ENCODE peak calls at places on chromosomes 6 and 20, in four cellular contexts. J, I, R and D are unnamed samples.

GRCh38 chr6:135280375-135281136 is 99.4 kb downstream of the MYB start:
- DNase-seq in J (peak), I (peak), R (no peak), D (no peak)

GRCh38 chr6:50992232-50992631 is 173.6 kb downstream of the TFAP2B start:
- DNase-seq in J (no peak), R (no peak), I (no peak), D (no peak)

GRCh38 chr6:121944361-121944760 is 455.1 kb upstream of the HSF2 start:
- DNase-seq in I (no peak), R (no peak), J (no peak), D (no peak)

GRCh38 chr20:15555913-15556312 is 1017.3 kb downstream of the KIF16B start:
- DNase-seq in R (no peak), I (no peak), J (peak), D (no peak)

GRCh38 chr6:128599036-128599435 is 78.6 kb upstream of the PTPRK start:
- DNase-seq in R (no peak), J (no peak), I (no peak), D (no peak)

GRCh38 chr6:36204068-36204753 is 7.7 kb downstream of the BRPF3 start:
- DNase-seq in R (no peak), J (no peak), I (no peak), D (peak)

GRCh38 chr6:41602422-41602743 is 35.9 kb upstream of the MDFI start:
- DNase-seq in R (no peak), J (no peak), I (no peak), D (no peak)

GRCh38 chr6:45555981-45556771 is 178.4 kb upstream of the SUPT3H start:
- DNase-seq in I (no peak), R (peak), J (no peak), D (no peak)

GRCh38 chr6:166937716-166938115 is 18.6 kb downstream of the RNASET2 start:
- DNase-seq in I (no peak), R (no peak), J (no peak), D (no peak)

GRCh38 chr6:12890171-12890790 is 173.7 kb downstream of the PHACTR1 start:
- DNase-seq in I (peak), R (peak), J (no peak), D (no peak)

GRCh38 chr6:112249489-112249888 is 4.9 kb downstream of the LAMA4 start:
- DNase-seq in R (no peak), I (no peak), J (no peak), D (no peak)

GRCh38 chr6:79601020-79601609 is 30.0 kb upstream of the SH3BGRL2 start:
- DNase-seq in J (no peak), I (no peak), R (peak), D (no peak)

GRCh38 chr20:51094221-51094620 is 71.3 kb upstream of the KCNG1 start:
- DNase-seq in I (no peak), J (no peak), R (no peak), D (no peak)

GRCh38 chr6:109059148-109059547 is 35.5 kb downstream of the SESN1 start:
- DNase-seq in R (peak), I (no peak), J (no peak), D (no peak)

GRCh38 chr20:3239026-3239866 is at the start of gene SLC4A11:
- DNase-seq in R (peak), J (peak), I (peak), D (no peak)

GRCh38 chr20:62804632-62805364 is at the start of gene OGFR:
- DNase-seq in J (peak), R (no peak), I (peak), D (no peak)

GRCh38 chr6:108732101-108732870 is 115.9 kb upstream of the ARMC2 start:
- DNase-seq in R (no peak), J (no peak), I (no peak), D (no peak)

GRCh38 chr20:31605902-31606677 is 1.0 kb downstream of the ID1 start:
- DNase-seq in R (peak), J (peak), I (peak), D (no peak)

GRCh38 chr6:141321486-141322347 is 811.0 kb upstream of the GJE1 start:
- DNase-seq in J (no peak), I (no peak), R (no peak), D (no peak)

GRCh38 chr20:24118781-24119175 is 130.2 kb upstream of the GGTLC1 start:
- DNase-seq in J (peak), I (no peak), R (no peak), D (no peak)

GRCh38 chr6:48978016-48978415 is 485.0 kb downstream of the MMUT start:
- DNase-seq in I (no peak), J (no peak), R (no peak), D (no peak)

GRCh38 chr6:98946877-98947410 is 802 bp downstream of the FBXL4 start:
- DNase-seq in J (peak), R (no peak), I (no peak), D (no peak)

GRCh38 chr6:35547666-35548065 is 35.0 kb upstream of the TULP1 start:
- DNase-seq in I (no peak), R (no peak), J (no peak), D (no peak)

GRCh38 chr20:63846128-63846771 is 15.0 kb upstream of the ABHD16B start:
- DNase-seq in J (peak), I (peak), R (peak), D (no peak)

GRCh38 chr6:168248148-168248620 is 71.4 kb downstream of the DACT2 start:
- DNase-seq in I (no peak), J (no peak), R (peak), D (no peak)

GRCh38 chr6:33453361-33454008 is 891 bp upstream of the ZBTB9 start:
- DNase-seq in I (peak), R (no peak), J (peak), D (no peak)

GRCh38 chr6:166822609-166823008 is 133.7 kb downstream of the RNASET2 start:
- DNase-seq in R (no peak), J (no peak), I (no peak), D (no peak)

GRCh38 chr6:55617272-55617671 is 38.3 kb upstream of the HMGCLL1 start:
- DNase-seq in J (peak), R (peak), I (peak), D (no peak)

GRCh38 chr6:117992856-117993255 is 85.8 kb downstream of the SLC35F1 start:
- DNase-seq in R (no peak), J (no peak), I (no peak), D (no peak)

GRCh38 chr20:50366270-50367103 is 143.7 kb upstream of the PTPN1 start:
- DNase-seq in J (peak), I (no peak), R (peak), D (no peak)

GRCh38 chr6:112906737-112907136 is 559.6 kb downstream of the RFPL4B start:
- DNase-seq in J (peak), R (peak), I (no peak), D (no peak)

GRCh38 chr6:79632580-79632979 is 1.5 kb downstream of the SH3BGRL2 start:
- DNase-seq in I (peak), R (peak), J (no peak), D (no peak)

GRCh38 chr20:51661609-51662178 is 106.5 kb downstream of the ATP9A start:
- DNase-seq in I (no peak), R (peak), J (no peak), D (no peak)

GRCh38 chr20:24465730-24466129 is 3.7 kb upstream of the SYNDIG1 start:
- DNase-seq in R (no peak), J (no peak), I (no peak), D (no peak)

GRCh38 chr20:60056345-60057122 is 98.3 kb downstream of the CDH26 start:
- DNase-seq in R (no peak), J (no peak), I (no peak), D (no peak)

GRCh38 chr6:137870286-137870685 is 3.2 kb downstream of the TNFAIP3 start:
- DNase-seq in R (no peak), J (no peak), I (no peak), D (no peak)

GRCh38 chr6:149567194-149567586 is 1.0 kb downstream of the GINM1 start:
- DNase-seq in J (no peak), I (no peak), R (no peak), D (no peak)

GRCh38 chr6:53273356-53273755 is 75.4 kb downstream of the ELOVL5 start:
- DNase-seq in I (no peak), R (no peak), J (no peak), D (no peak)

GRCh38 chr6:158387036-158387435 is 74.8 kb downstream of the TULP4 start:
- DNase-seq in J (no peak), I (no peak), R (peak), D (no peak)

GRCh38 chr6:121515615-121516265 is 80.3 kb downstream of the GJA1 start:
- DNase-seq in R (no peak), J (no peak), I (no peak), D (no peak)

GRCh38 chr20:6767536-6768227 is at the start of gene BMP2:
- DNase-seq in J (peak), I (peak), R (no peak), D (no peak)
- TF ChIP-seq FOXM1 in J (no peak), I (no peak), R (no peak), D (no peak)

DNA sequence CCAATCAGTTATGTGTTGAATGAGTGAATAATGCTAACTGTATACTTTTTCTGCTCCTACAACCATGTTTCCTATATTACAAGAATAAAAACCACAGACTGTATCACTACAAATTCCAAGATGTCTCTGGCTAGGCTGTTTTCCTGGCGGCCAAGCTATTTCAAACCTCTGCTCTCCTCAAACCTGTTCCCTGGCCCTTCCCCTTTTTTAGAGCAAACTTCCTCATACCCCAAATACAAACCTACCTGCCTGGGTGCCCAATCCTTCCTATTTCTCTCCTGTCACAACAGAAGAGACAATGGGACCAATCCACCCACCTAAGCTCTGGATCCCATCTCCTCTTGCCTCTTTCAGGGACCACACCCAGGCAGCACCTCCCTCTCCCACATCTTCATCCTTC is 7.5 kb downstream of the TOMM34 start:
- DNase-seq in J (no peak), I (no peak), R (no peak), D (no peak)
- H3K4me3 ChIP-seq in J (no peak), I (no peak), R (no peak), D (no peak)

DNA sequence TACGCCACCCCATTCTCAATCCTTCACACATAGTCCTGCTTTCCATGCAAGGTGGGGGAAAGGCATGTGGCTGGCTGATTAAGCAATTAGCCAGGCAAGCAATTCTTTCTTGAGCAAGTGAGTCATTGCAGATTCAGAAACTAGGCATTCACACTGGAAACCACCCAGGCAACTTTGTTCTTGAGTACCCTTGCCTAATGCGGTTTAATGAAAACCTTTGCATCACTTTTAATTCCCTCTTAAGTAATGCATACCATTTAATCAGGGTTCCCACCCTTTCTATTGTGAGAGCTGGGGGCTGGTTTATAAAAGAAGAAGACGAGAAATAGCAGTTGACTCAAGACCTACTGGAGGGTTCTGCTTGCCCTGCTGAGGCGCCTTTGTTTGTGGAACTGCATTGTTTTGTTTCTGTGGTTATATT is 49.0 kb upstream of the TSHZ2 start:
- DNase-seq in J (no peak), R (no peak), I (no peak), D (no peak)
- TF ChIP-seq TAF1 in J (no peak), R (no peak), I (no peak), D (no peak)

GRCh38 chr6:44188819-44189218 is 27.9 kb upstream of the MYMX start:
- DNase-seq in I (no peak), R (peak), J (no peak), D (no peak)

GRCh38 chr6:44183783-44184182 is 25.2 kb downstream of the CAPN11 start:
- DNase-seq in R (no peak), I (no peak), J (no peak), D (no peak)

GRCh38 chr6:44182911-44183390 is 24.3 kb downstream of the CAPN11 start:
- DNase-seq in R (no peak), I (no peak), J (no peak), D (no peak)

GRCh38 chr6:44189257-44189656 is 27.5 kb upstream of the MYMX start:
- DNase-seq in J (no peak), R (no peak), I (peak), D (no peak)

GRCh38 chr6:44186691-44187025 is 28.0 kb downstream of the CAPN11 start:
- DNase-seq in I (no peak), J (no peak), R (no peak), D (no peak)
- TF ChIP-seq FOXM1 in I (no peak), J (no peak), R (no peak), D (no peak)

DNA sequence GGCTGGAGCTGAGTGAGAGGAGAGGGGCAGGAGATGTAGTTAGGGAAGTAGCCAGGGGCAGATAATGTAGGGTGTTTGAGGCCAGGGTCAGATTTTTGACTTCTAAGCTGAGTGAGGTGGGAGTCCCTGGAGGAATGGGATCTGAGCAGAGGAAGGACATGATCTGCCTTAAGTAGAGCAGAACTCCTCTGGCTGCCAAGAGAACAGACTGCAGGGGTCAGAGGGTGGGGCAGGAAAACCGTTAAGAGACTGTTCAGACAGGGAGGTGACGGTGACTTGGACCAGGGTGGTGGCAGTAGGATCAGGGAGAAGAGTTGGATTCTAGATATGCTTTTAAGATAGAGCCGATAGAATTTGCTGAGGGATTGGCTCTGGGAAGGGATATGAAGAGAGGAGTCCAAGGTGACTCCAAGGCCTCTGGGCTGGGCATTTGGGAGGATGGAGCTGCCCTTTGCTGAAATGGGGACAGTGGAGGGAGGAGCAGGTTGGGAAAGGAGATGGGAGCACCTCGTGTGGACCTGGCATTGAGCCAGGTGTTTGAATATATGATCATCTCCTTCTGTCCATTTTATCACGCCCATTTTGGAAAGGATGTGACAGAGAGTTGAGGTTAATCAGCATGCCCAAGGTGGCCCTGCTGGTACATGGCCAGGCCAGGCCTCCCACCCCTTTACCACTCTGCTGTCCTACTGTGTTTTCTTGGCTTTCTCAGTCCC is 18.8 kb downstream of the EYA2 start:
- DNase-seq in J (no peak), I (no peak), R (no peak), D (no peak)
- H3K4me3 ChIP-seq in J (no peak), I (no peak), R (no peak), D (no peak)

GRCh38 chr20:43029161-43029560 is 160.5 kb downstream of the PTPRT start:
- DNase-seq in R (no peak), J (no peak), I (no peak), D (no peak)

GRCh38 chr20:43022568-43022967 is 167.1 kb downstream of the PTPRT start:
- DNase-seq in I (no peak), R (no peak), J (no peak), D (no peak)

GRCh38 chr20:43022081-43022480 is 167.6 kb downstream of the PTPRT start:
- DNase-seq in J (no peak), I (no peak), R (no peak), D (no peak)

GRCh38 chr20:43028470-43028869 is 161.2 kb downstream of the PTPRT start:
- DNase-seq in J (no peak), R (no peak), I (no peak), D (no peak)

DNA sequence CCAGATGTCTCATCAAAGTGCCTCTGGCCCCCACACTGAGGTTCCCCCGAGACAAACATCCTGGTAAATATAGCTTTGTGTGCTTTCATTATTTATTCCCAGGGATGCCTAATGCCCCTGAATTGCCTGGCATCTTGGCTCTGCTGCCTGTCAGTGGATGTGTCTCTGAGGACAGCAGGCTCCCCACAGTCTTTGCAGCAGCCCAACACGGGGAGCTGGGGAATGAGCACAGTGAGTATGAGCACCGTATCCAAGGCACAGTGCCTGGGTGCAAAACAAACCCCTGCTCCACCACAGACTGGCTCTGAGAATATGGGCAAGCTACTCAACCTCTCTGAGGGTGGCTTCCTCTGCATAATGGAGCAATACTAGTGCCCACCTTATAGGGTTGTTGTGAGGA is 165.9 kb downstream of the PTPRT start:
- DNase-seq in R (no peak), I (no peak), J (no peak), D (no peak)
- TF ChIP-seq TAF1 in R (no peak), I (no peak), J (no peak), D (no peak)

GRCh38 chr20:41136336-41136694 is 1.0 kb upstream of the PLCG1 start:
- DNase-seq in J (peak), I (no peak), R (no peak), D (no peak)
- TF ChIP-seq FOXM1 in J (no peak), I (no peak), R (no peak), D (no peak)

GRCh38 chr6:29722773-29723665 is at the start of gene HLA-F:
- DNase-seq in R (peak), I (no peak), J (peak), D (peak)

GRCh38 chr6:29726795-29727194 is 3.6 kb downstream of the HLA-F start:
- DNase-seq in J (no peak), I (no peak), R (no peak), D (no peak)

GRCh38 chr6:29725981-29726380 is 2.7 kb downstream of the HLA-F start:
- DNase-seq in J (no peak), R (no peak), I (no peak), D (no peak)

GRCh38 chr6:29723666-29724588 is 693 bp downstream of the HLA-F start:
- DNase-seq in I (no peak), R (no peak), J (peak), D (no peak)

GRCh38 chr6:29724937-29725869 is 2.0 kb downstream of the HLA-F start:
- DNase-seq in R (no peak), J (no peak), I (no peak), D (no peak)
- H3K4me3 ChIP-seq in R (no peak), J (no peak), I (no peak), D (peak)